ENCODE peak calls at places on chromosomes 13 and 19, in four cellular contexts. I is fibroblast of mammary gland, D is PC-3, T is psoas muscle. P is an unnamed sample.

GRCh38 chr19:55276720-55277430 is 3.0 kb downstream of the HSPBP1 start:
- DNase-seq in I (no peak), D (no peak), T (no peak), P (no peak)

GRCh38 chr13:92187378-92187989 is 789.1 kb downstream of the GPC5 start:
- DNase-seq in I (peak), D (peak), T (no peak), P (no peak)

GRCh38 chr19:17871878-17872250 is at the start of gene SLC5A5:
- DNase-seq in I (no peak), D (peak), T (no peak), P (no peak)

GRCh38 chr13:51542358-51542972 is 41.8 kb upstream of the WDFY2 start:
- DNase-seq in I (no peak), D (no peak), T (no peak), P (no peak)

GRCh38 chr19:38796154-38796553 is 7.2 kb downstream of the LGALS7B start:
- DNase-seq in I (no peak), D (no peak), T (no peak), P (no peak)

GRCh38 chr13:49635599-49636433 is 7.5 kb downstream of the ARL11 start:
- DNase-seq in I (peak), D (no peak), T (no peak), P (no peak)

GRCh38 chr13:39326471-39326870 is 276.5 kb downstream of the LHFPL6 start:
- DNase-seq in I (peak), D (no peak), T (no peak), P (no peak)

GRCh38 chr13:76383671-76384461 is 502.3 kb downstream of the KCTD12 start:
- DNase-seq in I (peak), D (peak), T (no peak), P (no peak)

GRCh38 chr19:30172643-30173242 is 199.4 kb upstream of the ZNF536 start:
- DNase-seq in I (no peak), D (no peak), T (no peak), P (no peak)

GRCh38 chr19:1042689-1043511 is 3.0 kb downstream of the ABCA7 start:
- DNase-seq in I (no peak), D (no peak), T (peak), P (no peak)

GRCh38 chr19:1039646-1040475 is at the start of gene ABCA7:
- DNase-seq in I (peak), D (peak), T (peak), P (peak)

GRCh38 chr19:1041835-1042685 is 2.2 kb downstream of the ABCA7 start:
- DNase-seq in I (peak), D (peak), T (peak), P (no peak)

GRCh38 chr19:1040476-1041271 is 767 bp downstream of the ABCA7 start:
- DNase-seq in I (peak), D (peak), T (peak), P (no peak)

GRCh38 chr19:1041272-1041834 is 1.4 kb downstream of the ABCA7 start:
- DNase-seq in I (no peak), D (no peak), T (no peak), P (no peak)
- H3K4me3 ChIP-seq in I (peak), D (peak), T (peak), P (peak)

GRCh38 chr13:83865161-83866137 is 16.8 kb downstream of the SLITRK1 start:
- DNase-seq in I (no peak), D (no peak), T (no peak), P (no peak)
- TF ChIP-seq CTCF in I (no peak), D (no peak), T (no peak), P (no peak)

GRCh38 chr19:21092107-21092506 is 10.1 kb downstream of the ZNF714 start:
- DNase-seq in I (no peak), D (no peak), T (no peak), P (no peak)

GRCh38 chr19:21098291-21098690 is 16.3 kb downstream of the ZNF714 start:
- DNase-seq in I (no peak), D (no peak), T (no peak), P (no peak)

DNA sequence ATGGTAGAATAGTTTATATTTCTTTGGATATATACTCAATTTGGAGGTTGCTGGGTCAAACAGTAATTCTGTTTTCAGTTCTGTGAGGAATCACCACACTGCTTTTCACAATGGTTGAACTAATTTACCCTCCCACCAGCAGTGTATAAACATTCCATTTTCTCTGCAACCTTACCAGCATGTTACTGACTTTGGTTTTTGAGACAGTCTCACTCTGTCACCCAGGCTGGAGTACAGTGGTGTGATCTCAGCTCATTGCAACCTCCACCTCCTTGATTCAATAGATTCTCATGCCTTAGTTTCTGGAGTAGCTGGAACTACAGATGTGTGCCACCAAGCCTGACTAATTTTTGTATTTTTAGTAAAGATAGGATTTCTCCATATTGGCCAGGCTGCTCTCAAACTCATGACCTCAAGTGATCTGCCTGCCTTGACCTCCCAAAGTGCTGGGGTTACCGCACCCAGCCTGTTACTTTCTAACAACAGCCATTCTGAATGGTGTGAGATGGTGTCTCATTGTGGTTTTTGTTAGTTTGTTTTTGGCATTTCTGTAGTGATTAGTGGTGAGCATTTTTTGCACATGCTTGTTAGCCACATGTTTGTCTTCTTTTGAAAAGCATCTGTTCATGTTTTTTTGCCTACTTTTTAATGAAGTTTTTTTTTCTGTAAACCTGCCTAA is 12.5 kb downstream of the ZNF714 start:
- DNase-seq in I (no peak), D (no peak), T (no peak), P (no peak)
- H3K4me3 ChIP-seq in I (no peak), D (no peak), T (no peak), P (no peak)

DNA sequence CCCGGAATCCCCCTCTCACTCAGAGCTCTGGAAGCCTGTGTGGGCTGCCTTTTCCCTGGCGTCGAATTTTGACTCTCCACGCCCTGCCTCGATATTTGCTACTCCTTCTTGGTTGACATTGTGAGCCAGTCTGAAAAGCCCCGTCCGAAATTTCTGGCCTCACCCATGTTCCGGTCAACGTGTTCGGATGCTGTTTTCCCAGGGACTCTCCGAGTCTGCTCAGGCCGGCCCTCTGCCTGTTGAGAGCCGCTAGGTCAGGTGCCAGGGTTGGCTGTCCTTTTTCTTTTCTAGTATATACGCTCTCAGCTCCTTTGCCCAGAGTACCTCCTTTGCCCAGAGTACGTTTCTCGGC is 6.8 kb upstream of the DGKH start:
- DNase-seq in I (peak), D (peak), T (peak), P (peak)
- TF ChIP-seq CTCF in I (peak), D (no peak), T (peak), P (peak)

P was measured in coronary artery.